ENCODE peak calls at places on chromosomes 7 and 10, in eight cellular contexts. C is HFFc6, H is HFF-Myc, A is tibial artery, T is esophagus muscularis mucosa, E is fibroblast of pulmonary artery, P is lung, B is endothelial cell. J is an unnamed sample.

GRCh38 chr7:74023037-74023436 is 4.9 kb upstream of the ELN start:
- DNase-seq in C (peak), H (no peak), A (peak), T (no peak), E (peak), P (no peak), B (no peak), J (no peak)

GRCh38 chr7:50531401-50531906 is 33.8 kb downstream of the DDC start:
- DNase-seq in C (no peak), H (no peak), A (no peak), T (peak), E (peak), P (peak), B (no peak), J (no peak)

GRCh38 chr7:105648561-105649401 is 67.5 kb upstream of the EFCAB10 start:
- DNase-seq in C (no peak), H (no peak), A (no peak), T (no peak), E (no peak), P (no peak), B (no peak), J (no peak)

GRCh38 chr7:48471206-48471605 is 299.9 kb downstream of the ABCA13 start:
- DNase-seq in C (no peak), H (no peak), A (no peak), T (no peak), E (no peak), P (no peak), B (no peak), J (no peak)

GRCh38 chr7:27137603-27138410 is 5.7 kb downstream of the HOXA5 start:
- DNase-seq in C (no peak), H (no peak), A (no peak), T (no peak), E (no peak), P (no peak), B (no peak), J (no peak)

GRCh38 chr7:106659963-106660861 is 746 bp downstream of the CCDC71L start:
- DNase-seq in C (peak), H (no peak), A (peak), T (no peak), E (peak), P (peak), B (peak), J (peak)

GRCh38 chr10:45008524-45009161 is 7.9 kb downstream of the ZNF22 start:
- DNase-seq in C (peak), H (peak), A (no peak), T (peak), E (peak), P (peak), B (peak), J (no peak)

GRCh38 chr10:99433378-99434020 is 3.1 kb upstream of the GOT1 start:
- DNase-seq in C (no peak), H (no peak), A (no peak), T (no peak), E (no peak), P (no peak), B (no peak), J (no peak)

GRCh38 chr10:5991708-5992107 is 14.4 kb upstream of the IL15RA start:
- DNase-seq in C (no peak), H (no peak), A (no peak), T (no peak), E (no peak), P (no peak), B (no peak), J (no peak)

GRCh38 chr10:48331436-48331835 is 25.0 kb downstream of the MAPK8 start:
- DNase-seq in C (no peak), H (no peak), A (no peak), T (no peak), E (no peak), P (no peak), B (no peak), J (no peak)

GRCh38 chr10:14416308-14416700 is 85.6 kb upstream of the FRMD4A start:
- DNase-seq in C (no peak), H (no peak), A (no peak), T (no peak), E (no peak), P (no peak), B (no peak), J (no peak)

GRCh38 chr10:78915331-78915626 is 153.5 kb upstream of the ZMIZ1 start:
- DNase-seq in C (no peak), H (no peak), A (no peak), T (no peak), E (no peak), P (no peak), B (no peak), J (no peak)

GRCh38 chr10:94205370-94205930 is 157.3 kb downstream of the NOC3L start:
- DNase-seq in C (no peak), H (no peak), A (no peak), T (no peak), E (no peak), P (no peak), B (no peak), J (no peak)

GRCh38 chr7:105015631-105015965 is 1.6 kb downstream of the KMT2E start:
- DNase-seq in C (no peak), H (no peak), A (no peak), T (no peak), E (peak), P (no peak), B (no peak), J (no peak)

GRCh38 chr7:152711444-152711944 is 35.6 kb upstream of the XRCC2 start:
- DNase-seq in C (no peak), H (no peak), A (no peak), T (no peak), E (no peak), P (no peak), B (no peak), J (no peak)

GRCh38 chr7:129644634-129645230 is 33.2 kb downstream of the NRF1 start:
- DNase-seq in C (peak), H (no peak), A (no peak), T (no peak), E (peak), P (no peak), B (peak), J (no peak)

GRCh38 chr10:3068201-3068967 is 1.0 kb downstream of the PFKP start:
- DNase-seq in C (peak), H (no peak), A (peak), T (no peak), E (peak), P (peak), B (peak), J (no peak)

GRCh38 chr7:47153076-47153475 is 428.8 kb downstream of the TNS3 start:
- DNase-seq in C (peak), H (peak), A (peak), T (no peak), E (peak), P (peak), B (no peak), J (no peak)

GRCh38 chr7:157671358-157672255 is 334.8 kb downstream of the DNAJB6 start:
- DNase-seq in C (no peak), H (no peak), A (no peak), T (no peak), E (no peak), P (no peak), B (no peak), J (no peak)

GRCh38 chr10:113534428-113534827 is 18.4 kb upstream of the HABP2 start:
- DNase-seq in C (no peak), H (no peak), A (no peak), T (no peak), E (no peak), P (no peak), B (no peak), J (no peak)

DNA sequence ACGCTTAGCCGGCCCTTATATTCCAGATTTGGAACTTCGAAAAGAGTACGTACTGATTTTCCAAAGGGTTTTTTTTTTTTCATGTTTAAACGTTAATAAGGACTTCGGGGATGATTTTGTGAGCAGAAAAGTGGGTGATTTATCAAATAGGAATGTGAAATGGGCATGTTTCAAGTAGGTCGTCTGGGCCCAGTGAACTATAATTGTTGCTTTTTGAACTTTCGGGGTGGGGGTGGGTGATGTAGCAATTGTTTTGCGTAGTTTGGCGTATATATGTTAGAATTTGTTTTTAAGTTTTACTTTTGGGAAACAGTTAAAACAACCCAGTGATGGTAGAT is 299 bp upstream of the PBLD start:
- DNase-seq in C (no peak), H (no peak), A (no peak), T (no peak), E (peak), P (no peak), B (no peak), J (no peak)
- TF ChIP-seq CTCF in C (peak), H (no peak), A (no peak), T (no peak), E (no peak), P (no peak), B (no peak), J (no peak)

GRCh38 chr10:97138174-97138573 is 47.6 kb downstream of the SLIT1 start:
- DNase-seq in C (no peak), H (no peak), A (no peak), T (no peak), E (no peak), P (no peak), B (peak), J (no peak)
- TF ChIP-seq CTCF in C (no peak), H (no peak), A (no peak), T (no peak), E (no peak), P (no peak), B (no peak), J (no peak)

DNA sequence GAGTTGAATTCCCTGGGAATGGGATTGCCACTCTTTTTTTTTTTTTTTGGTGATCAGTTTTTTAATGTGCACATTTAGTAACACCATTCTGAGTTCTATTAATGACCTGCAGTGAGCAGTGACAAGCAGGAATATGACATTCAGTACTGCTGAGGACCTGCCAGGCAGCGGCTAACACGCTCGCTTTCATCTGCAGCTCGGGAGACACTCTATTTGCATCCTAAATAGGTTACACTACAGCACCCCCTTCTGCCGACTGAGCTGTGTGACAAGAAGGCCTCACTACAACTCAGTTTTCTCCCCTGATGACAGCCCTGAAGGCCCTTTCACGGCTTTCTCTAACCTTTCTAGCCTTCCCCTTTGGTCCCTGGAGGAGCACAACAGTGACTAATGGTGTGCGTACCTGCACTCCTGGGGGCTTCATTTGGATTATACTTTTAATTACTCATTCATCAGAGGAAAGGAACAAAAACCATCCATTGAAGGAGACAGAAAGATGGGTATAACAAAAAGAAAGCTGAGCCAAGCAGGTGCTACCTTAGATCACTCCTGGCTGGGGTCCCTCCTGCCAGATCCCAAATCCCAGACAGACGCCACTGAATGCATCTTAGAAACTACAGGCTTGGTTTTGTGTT is 872.4 kb downstream of the LRMDA start:
- DNase-seq in C (peak), H (peak), A (peak), T (peak), E (peak), P (peak), B (peak), J (no peak)
- TF ChIP-seq CTCF in C (peak), H (peak), A (peak), T (peak), E (peak), P (peak), B (peak), J (no peak)

GRCh38 chr10:70542565-70542938 is 60.0 kb downstream of the PRF1 start:
- DNase-seq in C (no peak), H (no peak), A (no peak), T (no peak), E (peak), P (no peak), B (no peak), J (no peak)
- TF ChIP-seq CTCF in C (peak), H (no peak), A (peak), T (no peak), E (peak), P (no peak), B (no peak), J (no peak)

DNA sequence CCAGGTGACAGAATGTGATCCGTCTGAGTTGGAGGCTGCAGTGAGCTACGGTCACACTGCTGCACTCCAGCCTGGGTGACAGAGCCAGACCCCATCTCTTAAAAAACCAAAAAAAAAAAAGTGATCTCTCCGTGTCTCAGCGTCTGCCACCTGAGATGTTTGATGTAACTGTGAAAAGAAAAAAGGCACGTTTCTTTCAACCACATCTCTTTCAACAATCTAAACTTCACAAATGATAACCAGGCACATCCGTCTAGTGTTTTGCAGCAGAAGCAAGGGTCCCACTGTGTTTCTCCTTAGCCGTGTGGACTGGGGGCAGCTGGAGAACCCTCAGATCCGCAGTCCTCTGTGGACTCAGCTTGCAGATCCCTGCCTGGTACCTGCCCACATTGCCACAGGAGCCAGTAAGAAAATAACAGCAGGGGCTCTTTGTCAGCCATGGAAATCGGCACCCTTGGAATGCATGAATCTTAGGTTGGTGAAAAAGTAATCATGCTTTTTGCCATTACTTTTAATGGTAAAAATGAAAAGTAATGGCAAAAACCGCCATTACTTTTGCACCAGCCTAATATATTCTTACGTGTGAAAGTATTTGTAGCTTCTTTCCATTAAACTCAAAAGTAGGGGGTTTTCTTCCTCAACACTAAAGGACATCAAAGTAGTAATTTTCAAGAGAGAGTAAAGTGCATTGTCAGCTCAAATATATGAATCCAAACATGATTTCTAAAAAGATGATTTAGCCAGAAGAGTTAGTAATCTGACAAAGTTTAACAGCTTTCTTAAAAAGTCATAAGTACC is 276.5 kb downstream of the CCDC3 start:
- DNase-seq in C (no peak), H (no peak), A (no peak), T (no peak), E (no peak), P (no peak), B (no peak), J (no peak)
- TF ChIP-seq CTCF in C (no peak), H (no peak), A (no peak), T (no peak), E (no peak), P (no peak), B (no peak), J (no peak)

GRCh38 chr7:139774376-139774775 is 3.4 kb downstream of the HIPK2 start:
- DNase-seq in C (peak), H (no peak), A (no peak), T (no peak), E (peak), P (no peak), B (no peak), J (no peak)

GRCh38 chr7:139776486-139777303 is 1.1 kb downstream of the HIPK2 start:
- DNase-seq in C (peak), H (no peak), A (no peak), T (no peak), E (peak), P (no peak), B (no peak), J (no peak)

GRCh38 chr7:139777304-139777890 is 401 bp downstream of the HIPK2 start:
- DNase-seq in C (no peak), H (no peak), A (no peak), T (no peak), E (no peak), P (no peak), B (peak), J (no peak)

GRCh38 chr7:139777948-139778841 is at the start of gene HIPK2:
- DNase-seq in C (peak), H (no peak), A (peak), T (no peak), E (peak), P (peak), B (peak), J (no peak)

GRCh38 chr7:139775829-139776266 is 1.9 kb downstream of the HIPK2 start:
- DNase-seq in C (peak), H (peak), A (peak), T (no peak), E (peak), P (peak), B (peak), J (peak)
- TF ChIP-seq CTCF in C (peak), H (peak), A (peak), T (peak), E (peak), P (peak), B (peak), J (no peak)

J was measured in omental fat pad.